ENCODE peak calls at places on chromosome 16, in five cellular contexts. S is EH, A is HTR-8/SVneo, J is GOT3, N is lower lobe of right lung. W is an unnamed sample.

GRCh38 chr16:49785970-49786369 is 69.9 kb downstream of the ZNF423 start:
- DNase-seq in S (no peak), A (no peak), J (no peak), N (no peak), W (no peak)

GRCh38 chr16:11833951-11834695 is 17.2 kb downstream of the RSL1D1 start:
- DNase-seq in S (peak), A (peak), J (no peak), N (no peak), W (no peak)

GRCh38 chr16:81752225-81752875 is 26.7 kb upstream of the PLCG2 start:
- DNase-seq in S (peak), A (no peak), J (no peak), N (peak), W (no peak)

GRCh38 chr16:53982631-53983042 is 278.7 kb downstream of the FTO start:
- DNase-seq in S (no peak), A (no peak), J (no peak), N (no peak), W (no peak)

GRCh38 chr16:11219188-11219587 is 36.8 kb downstream of the SOCS1 start:
- DNase-seq in S (no peak), A (no peak), J (no peak), N (no peak), W (no peak)

GRCh38 chr16:75024591-75024990 is 25.8 kb downstream of the ZNRF1 start:
- DNase-seq in S (no peak), A (no peak), J (no peak), N (no peak), W (no peak)

GRCh38 chr16:48203974-48204824 is 39.9 kb upstream of the LONP2 start:
- DNase-seq in S (no peak), A (no peak), J (no peak), N (no peak), W (no peak)

GRCh38 chr16:10992797-10993196 is 48.4 kb downstream of the CLEC16A start:
- DNase-seq in S (peak), A (peak), J (no peak), N (no peak), W (peak)

GRCh38 chr16:73483934-73484712 is 436.2 kb upstream of the ZFHX3 start:
- DNase-seq in S (peak), A (no peak), J (no peak), N (no peak), W (no peak)

GRCh38 chr16:72905581-72905980 is 142.3 kb downstream of the ZFHX3 start:
- DNase-seq in S (peak), A (peak), J (no peak), N (no peak), W (no peak)

GRCh38 chr16:87384162-87384999 is 805 bp upstream of the FBXO31 start:
- DNase-seq in S (no peak), A (no peak), J (no peak), N (peak), W (no peak)

GRCh38 chr16:25126820-25127232 is 15.3 kb downstream of the LCMT1 start:
- DNase-seq in S (peak), A (peak), J (no peak), N (no peak), W (no peak)

GRCh38 chr16:65117701-65118448 is 4.0 kb downstream of the CDH11 start:
- DNase-seq in S (peak), A (peak), J (peak), N (no peak), W (peak)

GRCh38 chr16:27579086-27579980 is 29.4 kb downstream of the KATNIP start:
- DNase-seq in S (peak), A (no peak), J (no peak), N (no peak), W (no peak)

GRCh38 chr16:83959621-83960434 is 6.8 kb downstream of the OSGIN1 start:
- DNase-seq in S (no peak), A (no peak), J (no peak), N (no peak), W (no peak)

GRCh38 chr16:3074860-3075545 is 9.6 kb downstream of the IL32 start:
- DNase-seq in S (no peak), A (no peak), J (no peak), N (no peak), W (no peak)

GRCh38 chr16:84143784-84144199 is 1.2 kb downstream of the HSDL1 start:
- DNase-seq in S (no peak), A (no peak), J (no peak), N (no peak), W (no peak)

GRCh38 chr16:19833176-19833575 is 51.5 kb downstream of the GPRC5B start:
- DNase-seq in S (no peak), A (no peak), J (no peak), N (no peak), W (no peak)

GRCh38 chr16:64238576-64238975 is 883.3 kb downstream of the CDH11 start:
- DNase-seq in S (peak), A (no peak), J (no peak), N (no peak), W (no peak)

GRCh38 chr16:83689385-83689831 is 118.4 kb upstream of the HSBP1 start:
- DNase-seq in S (peak), A (peak), J (no peak), N (no peak), W (no peak)

GRCh38 chr16:56673916-56674315 is 4.3 kb downstream of the MT1H start:
- DNase-seq in S (peak), A (no peak), J (no peak), N (no peak), W (no peak)

GRCh38 chr16:56993204-56993603 is 3.8 kb downstream of the NLRC5 start:
- DNase-seq in S (no peak), A (no peak), J (no peak), N (no peak), W (no peak)

GRCh38 chr16:27429981-27430441 is 28.0 kb downstream of the IL21R start:
- DNase-seq in S (no peak), A (no peak), J (no peak), N (no peak), W (no peak)